ENCODE peak calls at places on chromosome 6, in six cellular contexts. T, U, V, F, P and B are unnamed samples.

GRCh38 chr6:15044146-15044882 is 201.6 kb upstream of the JARID2 start:
- DNase-seq in T (no peak), U (no peak), V (no peak), F (no peak), P (no peak), B (no peak)

GRCh38 chr6:87968435-87969278 is 79.0 kb upstream of the SPACA1 start:
- DNase-seq in T (no peak), U (no peak), V (no peak), F (peak; percentile 16), P (peak; percentile 14), B (no peak)

GRCh38 chr6:117448732-117449131 is 23.0 kb upstream of the ROS1 start:
- DNase-seq in T (no peak), U (no peak), V (no peak), F (no peak), P (no peak), B (no peak)

GRCh38 chr6:166307082-166307980 is 861 bp downstream of the PRR18 start:
- DNase-seq in T (no peak), U (no peak), V (no peak), F (peak; percentile 51), P (peak; percentile 32), B (no peak)

GRCh38 chr6:157982297-157982579 is 575 bp downstream of the SYNJ2 start:
- DNase-seq in T (no peak), U (no peak), V (no peak), F (no peak), P (peak; percentile 28), B (no peak)

GRCh38 chr6:11315743-11316437 is 83.4 kb upstream of the NEDD9 start:
- DNase-seq in T (no peak), U (peak; percentile 3), V (no peak), F (no peak), P (no peak), B (peak; percentile 1)

GRCh38 chr6:125598422-125598821 is 151.0 kb upstream of the HEY2 start:
- DNase-seq in T (peak; percentile 100), U (no peak), V (no peak), F (no peak), P (no peak), B (no peak)

GRCh38 chr6:170285482-170285881 is 5.4 kb downstream of the DLL1 start:
- DNase-seq in T (no peak), U (no peak), V (no peak), F (no peak), P (no peak), B (no peak)

GRCh38 chr6:79808846-79809245 is 138.5 kb downstream of the ELOVL4 start:
- DNase-seq in T (no peak), U (no peak), V (no peak), F (no peak), P (no peak), B (no peak)

GRCh38 chr6:130560231-130560630 is 194.4 kb downstream of the TMEM200A start:
- DNase-seq in T (no peak), U (no peak), V (no peak), F (no peak), P (no peak), B (no peak)

GRCh38 chr6:15526129-15526764 is 136.6 kb downstream of the DTNBP1 start:
- DNase-seq in T (no peak), U (no peak), V (no peak), F (no peak), P (no peak), B (no peak)